ENCODE peak calls at places on chromosomes 3 and 15, in six cellular contexts. E is HEK293T, P is non-pigmented ciliary epithelial cell, U is progenitor cell of endocrine pancreas, K is NB4, B is iPS-NIHi11. X is an unnamed sample.

GRCh38 chr3:160781429-160781828 is 25.4 kb downstream of the PPM1L start:
- DNase-seq in K (no peak), P (no peak), E (no peak), U (no peak), B (no peak), X (no peak)

GRCh38 chr3:197171481-197172067 is 126.8 kb downstream of the DLG1 start:
- DNase-seq in U (no peak), E (no peak), K (no peak), P (no peak), B (no peak), X (no peak)

GRCh38 chr3:9503283-9503682 is 50.3 kb downstream of the LHFPL4 start:
- DNase-seq in B (peak; percentile 82), P (peak; percentile 28), U (peak; percentile 79), E (peak; percentile 80), K (peak; percentile 77), X (peak; percentile 52)

GRCh38 chr3:49703443-49703927 is 14.1 kb downstream of the RNF123 start:
- DNase-seq in K (peak; percentile 68), B (peak; percentile 94), P (no peak), E (peak; percentile 86), U (peak; percentile 41), X (peak; percentile 55)

GRCh38 chr15:52717924-52718323 is 38.7 kb upstream of the ATOSA start:
- DNase-seq in K (no peak), E (no peak), U (no peak), P (no peak), B (peak; percentile 16), X (no peak)

GRCh38 chr3:184485256-184485655 is 76.3 kb upstream of the EPHB3 start:
- DNase-seq in E (no peak), K (no peak), B (no peak), U (no peak), P (no peak), X (no peak)

GRCh38 chr15:40957581-40958051 is 4.3 kb downstream of the CHAC1 start:
- DNase-seq in E (no peak), P (no peak), B (no peak), K (no peak), U (no peak), X (no peak)

GRCh38 chr3:169857811-169858210 is 11.9 kb downstream of the LRRC31 start:
- DNase-seq in B (no peak), P (no peak), K (no peak), U (no peak), E (no peak), X (no peak)

GRCh38 chr15:68335251-68335650 is 57.7 kb downstream of the FEM1B start:
- DNase-seq in B (no peak), U (no peak), K (no peak), E (no peak), P (no peak), X (no peak)

GRCh38 chr3:66153961-66154923 is 66.6 kb upstream of the SLC25A26 start:
- DNase-seq in P (no peak), E (peak; percentile 34), B (peak; percentile 11), K (no peak), U (no peak), X (no peak)

GRCh38 chr15:81235781-81236507 is 39.3 kb downstream of the IL16 start:
- DNase-seq in B (no peak), K (peak; percentile 10), E (no peak), U (no peak), P (peak; percentile 99), X (no peak)

GRCh38 chr15:88043396-88043795 is 213.1 kb downstream of the NTRK3 start:
- DNase-seq in K (no peak), B (no peak), P (no peak), U (no peak), E (no peak), X (no peak)

GRCh38 chr3:124786491-124787241 is 56.4 kb downstream of the UMPS start:
- DNase-seq in P (no peak), U (no peak), K (no peak), E (no peak), B (no peak), X (no peak)

GRCh38 chr15:101123222-101123910 is 128.5 kb downstream of the CHSY1 start:
- DNase-seq in E (no peak), B (no peak), K (peak; percentile 65), P (no peak), U (no peak), X (no peak)

GRCh38 chr3:180036678-180037455 is at the start of gene PEX5L:
- DNase-seq in U (peak; percentile 83), K (peak; percentile 12), E (peak; percentile 62), P (no peak), B (peak; percentile 89), X (no peak)

GRCh38 chr15:92665100-92665555 is 9.6 kb upstream of the FAM174B start:
- DNase-seq in U (no peak), P (no peak), B (no peak), E (no peak), K (no peak), X (no peak)

GRCh38 chr3:55164876-55165275 is 237.0 kb upstream of the LRTM1 start:
- DNase-seq in P (no peak), E (no peak), B (no peak), U (no peak), K (no peak), X (no peak)

GRCh38 chr15:88693191-88693590 is 54.4 kb downstream of the ISG20 start:
- DNase-seq in P (no peak), U (no peak), K (no peak), E (no peak), B (no peak), X (no peak)

GRCh38 chr3:128559486-128560225 is 66.7 kb upstream of the GATA2 start:
- DNase-seq in B (no peak), U (no peak), P (no peak), K (no peak), E (no peak), X (no peak)

GRCh38 chr3:151923901-151924300 is 50.5 kb downstream of the SUCNR1 start:
- DNase-seq in B (no peak), K (no peak), E (no peak), U (no peak), P (no peak), X (no peak)

GRCh38 chr15:31325432-31325975 is 1.1 kb upstream of the KLF13 start:
- DNase-seq in B (peak; percentile 63), K (peak; percentile 81), U (peak; percentile 35), P (no peak), E (peak; percentile 21), X (peak; percentile 57)

X was measured in T follicular helper cell.